ENCODE peak calls at places on chromosomes 12 and 14, in five cellular contexts. P, O, Y, Z and V are unnamed samples.

GRCh38 chr12:8483081-8483479 is 27.3 kb downstream of the CLEC6A start:
- DNase-seq in P (no peak), Y (no peak), O (no peak), Z (no peak), V (no peak)

GRCh38 chr12:7161811-7162210 is 27.7 kb upstream of the PEX5 start:
- DNase-seq in Z (no peak), P (no peak), O (peak), Y (no peak), V (peak)

GRCh38 chr14:29321646-29322045 is 555.1 kb downstream of the FOXG1 start:
- DNase-seq in O (peak), Y (no peak), P (no peak), Z (no peak), V (peak)

GRCh38 chr14:22821193-22822016 is 6.2 kb upstream of the SLC7A7 start:
- DNase-seq in P (peak), Z (no peak), O (no peak), Y (no peak), V (peak)

GRCh38 chr12:26971963-26972362 is 33.7 kb downstream of the FGFR1OP2 start:
- DNase-seq in Y (peak), O (no peak), P (no peak), Z (no peak), V (no peak)

GRCh38 chr14:94062344-94062904 is 18.6 kb downstream of the DDX24 start:
- DNase-seq in Y (no peak), P (no peak), O (peak), Z (peak), V (peak)

GRCh38 chr12:4562034-4562657 is at the start of gene DYRK4:
- DNase-seq in O (peak), Z (peak), P (peak), Y (no peak), V (peak)

GRCh38 chr12:122932207-122932606 is 34.1 kb downstream of the ABCB9 start:
- DNase-seq in P (no peak), Y (no peak), O (no peak), Z (no peak), V (no peak)

GRCh38 chr14:91149462-91149861 is 35.6 kb downstream of the DGLUCY start:
- DNase-seq in Z (peak), O (peak), P (no peak), Y (no peak), V (peak)

GRCh38 chr12:7113389-7113871 is 4.4 kb upstream of the C1RL start:
- DNase-seq in P (peak), Y (peak), Z (peak), O (peak), V (peak)

GRCh38 chr14:105185973-105186372 is 4.9 kb upstream of the NUDT14 start:
- DNase-seq in O (no peak), Z (no peak), Y (no peak), P (no peak), V (no peak)

GRCh38 chr14:51023964-51024363 is 70.9 kb downstream of the TRIM9 start:
- DNase-seq in O (no peak), Z (no peak), P (no peak), Y (no peak), V (peak)

GRCh38 chr14:34094384-34094783 is 143.5 kb upstream of the EGLN3 start:
- DNase-seq in P (no peak), Z (no peak), O (no peak), Y (no peak), V (no peak)

GRCh38 chr14:88002421-88002820 is 2.5 kb upstream of the GPR65 start:
- DNase-seq in Y (no peak), Z (no peak), O (no peak), P (no peak), V (no peak)

GRCh38 chr12:47844264-47845020 is 24.7 kb upstream of the HDAC7 start:
- DNase-seq in Y (no peak), Z (no peak), P (no peak), O (no peak), V (peak)

GRCh38 chr12:54306925-54307731 is 6.3 kb upstream of the NFE2 start:
- DNase-seq in P (no peak), Y (no peak), Z (peak), O (no peak), V (peak)

GRCh38 chr12:97323154-97323553 is 139.4 kb upstream of the RMST start:
- DNase-seq in Y (no peak), P (no peak), Z (no peak), O (no peak), V (no peak)

GRCh38 chr12:97322388-97322787 is 140.2 kb upstream of the RMST start:
- DNase-seq in O (no peak), P (no peak), Y (no peak), Z (no peak), V (no peak)

GRCh38 chr12:97324471-97324870 is 138.1 kb upstream of the RMST start:
- DNase-seq in Y (no peak), Z (no peak), P (peak), O (no peak), V (no peak)

DNA sequence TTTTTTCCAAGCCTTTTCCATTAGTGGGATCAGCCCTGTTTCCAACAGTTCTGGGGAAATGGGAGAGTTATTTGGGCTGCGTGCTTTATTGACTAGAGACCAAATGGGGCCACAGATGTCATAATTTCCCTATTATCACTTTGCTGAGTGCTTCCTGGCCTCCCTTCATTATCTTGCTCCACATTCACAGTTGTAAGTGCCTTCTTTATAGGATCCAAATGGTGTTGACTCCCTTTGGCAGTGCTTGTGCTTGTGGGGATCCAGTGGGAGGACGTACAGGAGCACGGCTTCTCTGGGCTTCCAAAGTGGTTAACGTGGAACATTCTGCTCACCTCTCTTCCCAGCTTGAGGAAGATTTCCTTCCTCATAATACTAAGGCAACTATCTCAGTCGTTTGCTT is 141.0 kb upstream of the RMST start:
- DNase-seq in O (no peak), Z (no peak), P (no peak), Y (no peak), V (no peak)
- H2AFZ ChIP-seq in O (no peak), Z (no peak), P (peak), Y (no peak), V (no peak)

GRCh38 chr14:75446447-75446846 is 18.6 kb downstream of the JDP2 start:
- DNase-seq in O (no peak), P (no peak), Z (no peak), Y (no peak), V (no peak)
- H2AFZ ChIP-seq in O (no peak), P (no peak), Z (no peak), Y (no peak), V (no peak)

GRCh38 chr12:106974525-106974924 is 12.4 kb downstream of the MTERF2 start:
- DNase-seq in Y (no peak), O (no peak), P (no peak), Z (no peak), V (no peak)
- H2AFZ ChIP-seq in Y (no peak), O (no peak), P (no peak), Z (no peak), V (no peak)

GRCh38 chr12:19846561-19846960 is 407.3 kb downstream of the AEBP2 start:
- DNase-seq in O (peak), P (no peak), Y (no peak), Z (peak), V (peak)

GRCh38 chr12:19849208-19849607 is 409.9 kb downstream of the AEBP2 start:
- DNase-seq in Z (no peak), Y (no peak), P (no peak), O (no peak), V (no peak)

GRCh38 chr12:19848426-19848825 is 409.1 kb downstream of the AEBP2 start:
- DNase-seq in Y (no peak), O (no peak), P (no peak), Z (no peak), V (no peak)

GRCh38 chr12:19850341-19851065 is 411.2 kb downstream of the AEBP2 start:
- DNase-seq in O (peak), Y (no peak), Z (peak), P (no peak), V (peak)

GRCh38 chr12:19847294-19848059 is 408.2 kb downstream of the AEBP2 start:
- DNase-seq in P (no peak), O (peak), Y (peak), Z (no peak), V (peak)
- H2AFZ ChIP-seq in P (no peak), O (peak), Y (peak), Z (no peak), V (peak)